ENCODE peak calls at places on chromosomes 12 and 14, in five cellular contexts. B is PC-3, X is A549, V is GM10248, H is WTC11. U is an unnamed sample.
A peak's percentile ranks its signal among the peaks of the same experiment; 100 is the strongest.

GRCh38 chr12:108911915-108912314 is 32.0 kb downstream of the DAO start:
- DNase-seq in X (no peak), V (no peak), H (no peak), B (peak; percentile 88), U (no peak)

GRCh38 chr14:49972840-49973239 is 80.0 kb downstream of the ARF6 start:
- DNase-seq in H (no peak), B (peak; percentile 97), V (no peak), X (peak; percentile 72), U (no peak)

GRCh38 chr14:67567654-67568053 is 32.4 kb downstream of the PIGH start:
- DNase-seq in V (no peak), H (no peak), X (no peak), B (peak; percentile 80), U (no peak)

GRCh38 chr12:125533434-125534029 is 468.3 kb downstream of the AACS start:
- DNase-seq in V (peak; percentile 65), B (peak; percentile 51), H (peak; percentile 86), X (peak; percentile 31), U (no peak)

GRCh38 chr12:113329022-113329790 is 5.7 kb downstream of the SLC8B1 start:
- DNase-seq in B (peak; percentile 32), V (no peak), X (no peak), H (no peak), U (no peak)

GRCh38 chr14:24481622-24482324 is 26.3 kb downstream of the CMA1 start:
- DNase-seq in H (peak; percentile 87), X (peak; percentile 80), B (peak; percentile 46), V (peak; percentile 84), U (no peak)

GRCh38 chr12:68013181-68013580 is 23.9 kb downstream of the IFNG-AS1 start:
- DNase-seq in H (no peak), V (no peak), B (no peak), X (no peak), U (no peak)

GRCh38 chr12:112182499-112182898 is 57.1 kb downstream of the TRAFD1 start:
- DNase-seq in X (no peak), V (peak; percentile 45), H (no peak), B (no peak), U (no peak)

GRCh38 chr12:89280833-89281533 is 71.3 kb downstream of the DUSP6 start:
- DNase-seq in X (no peak), H (no peak), B (peak; percentile 29), V (no peak), U (no peak)

GRCh38 chr14:37197421-37198272 is at the start of gene MIPOL1:
- DNase-seq in X (peak; percentile 76), B (peak; percentile 93), H (peak; percentile 60), V (no peak), U (peak; percentile 96)
- TF ChIP-seq CTCF in X (peak; percentile 47), B (peak; percentile 67), H (no peak), V (no peak), U (peak; percentile 48)

GRCh38 chr14:80587096-80587724 is 354.3 kb downstream of the CEP128 start:
- DNase-seq in V (peak; percentile 20), B (peak; percentile 66), H (no peak), X (no peak), U (no peak)
- TF ChIP-seq CTCF in V (peak; percentile 49), B (peak; percentile 83), H (no peak), X (peak; percentile 55), U (peak; percentile 61)

DNA sequence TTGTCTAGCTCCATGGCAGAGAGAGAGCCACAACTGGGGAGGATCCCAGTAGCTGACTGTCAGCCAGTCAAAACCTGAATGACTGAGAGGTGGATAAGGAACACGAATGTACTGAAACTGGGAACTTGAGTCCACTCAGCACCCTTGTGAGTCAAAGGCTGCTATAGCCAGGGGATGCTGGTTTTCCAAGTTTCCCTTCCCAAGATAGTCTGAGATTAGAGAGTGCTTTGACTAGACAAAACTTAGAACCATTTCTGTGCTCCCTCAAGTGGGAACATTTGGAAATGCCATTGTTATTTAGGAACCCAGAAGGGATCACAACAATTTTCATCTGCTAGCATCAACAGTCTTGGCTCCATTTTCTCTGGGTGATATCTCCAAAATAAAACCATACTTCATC is 4.0 kb downstream of the PRKAG1 start:
- DNase-seq in H (no peak), X (no peak), B (peak; percentile 43), V (no peak), U (no peak)
- TF ChIP-seq CTCF in H (no peak), X (peak; percentile 15), B (peak; percentile 45), V (no peak), U (peak; percentile 39)

GRCh38 chr12:49294086-49294803 is 702 bp upstream of the PRPH start:
- DNase-seq in X (no peak), B (no peak), V (no peak), H (no peak), U (no peak)

GRCh38 chr12:49294804-49295086 is 202 bp upstream of the PRPH start:
- DNase-seq in X (no peak), H (no peak), B (no peak), V (no peak), U (no peak)

GRCh38 chr12:49296034-49296835 is 1.3 kb downstream of the PRPH start:
- DNase-seq in X (peak; percentile 88), H (peak; percentile 84), V (peak; percentile 87), B (peak; percentile 64), U (no peak)

GRCh38 chr12:49296836-49297694 is 2.1 kb downstream of the PRPH start:
- DNase-seq in X (peak; percentile 86), B (peak; percentile 79), V (peak; percentile 73), H (peak; percentile 80), U (no peak)

GRCh38 chr12:49295087-49296001 is at the start of gene PRPH:
- DNase-seq in H (peak; percentile 49), V (no peak), X (no peak), B (no peak), U (no peak)
- TF ChIP-seq CTCF in H (no peak), V (no peak), X (no peak), B (no peak), U (no peak)

GRCh38 chr14:77026166-77026929 is 2.2 kb downstream of the IRF2BPL start:
- DNase-seq in X (no peak), H (no peak), V (no peak), B (peak; percentile 37), U (no peak)

GRCh38 chr14:77028384-77029246 is at the start of gene IRF2BPL:
- DNase-seq in V (peak; percentile 98), B (peak; percentile 97), H (peak; percentile 96), X (peak; percentile 94), U (peak; percentile 99)

GRCh38 chr14:77026930-77027537 is 1.5 kb downstream of the IRF2BPL start:
- DNase-seq in B (peak; percentile 33), V (peak; percentile 64), X (no peak), H (peak; percentile 45), U (no peak)

GRCh38 chr14:77025744-77026165 is 2.8 kb downstream of the IRF2BPL start:
- DNase-seq in X (no peak), V (no peak), B (no peak), H (peak; percentile 25), U (no peak)

GRCh38 chr14:77027538-77028383 is 747 bp downstream of the IRF2BPL start:
- DNase-seq in H (peak; percentile 58), V (peak; percentile 82), B (peak; percentile 72), X (peak; percentile 65), U (peak; percentile 94)
- TF ChIP-seq CTCF in H (no peak), V (peak; percentile 28), B (no peak), X (no peak), U (peak; percentile 24)

GRCh38 chr14:30874120-30874998 is at the start of gene COCH:
- DNase-seq in B (peak; percentile 45), V (peak; percentile 86), X (peak; percentile 74), H (peak; percentile 59), U (no peak)
- TF ChIP-seq CTCF in B (peak; percentile 49), V (peak; percentile 51), X (peak; percentile 43), H (peak; percentile 17), U (peak; percentile 49)

U was measured in osteocyte.